ENCODE peak calls at places on chromosomes 7 and 10, in six cellular contexts. D is Peyer's patch, N is K562, Z is heart left ventricle, K is A549, J is spleen. H is an unnamed sample.

GRCh38 chr10:15433850-15434537 is 62.9 kb upstream of the FAM171A1 start:
- DNase-seq in K (peak; percentile 50), D (no peak), Z (no peak), N (peak; percentile 58), J (no peak), H (peak; percentile 18)

GRCh38 chr10:102230264-102230860 is 4.3 kb downstream of the ELOVL3 start:
- DNase-seq in Z (peak; percentile 56), D (peak; percentile 61), K (peak; percentile 66), N (peak; percentile 54), J (peak; percentile 82), H (no peak)

GRCh38 chr7:1567082-1567771 is 2.6 kb downstream of the PSMG3 start:
- DNase-seq in Z (no peak), D (peak; percentile 86), K (peak; percentile 66), N (peak; percentile 58), J (no peak), H (no peak)

GRCh38 chr10:110529596-110530011 is 31.9 kb downstream of the DUSP5 start:
- DNase-seq in Z (no peak), N (no peak), J (no peak), K (no peak), D (no peak), H (no peak)

GRCh38 chr7:106415433-106415832 is 130.7 kb upstream of the NAMPT start:
- DNase-seq in Z (no peak), D (no peak), J (no peak), N (no peak), K (no peak), H (no peak)

GRCh38 chr7:88169717-88170320 is 50.0 kb downstream of the SRI start:
- DNase-seq in N (peak; percentile 24), K (peak; percentile 11), D (no peak), Z (no peak), J (no peak), H (no peak)

GRCh38 chr7:43362652-43363428 is 220.1 kb upstream of the STK17A start:
- DNase-seq in Z (peak; percentile 42), D (no peak), N (no peak), K (peak; percentile 12), J (no peak), H (peak; percentile 60)

GRCh38 chr10:29687411-29688160 is 52.8 kb upstream of the SVIL start:
- DNase-seq in N (no peak), K (no peak), D (no peak), J (peak; percentile 65), Z (no peak), H (no peak)

GRCh38 chr7:68417002-68417401 is 1181.3 kb upstream of the AUTS2 start:
- DNase-seq in N (no peak), D (no peak), Z (no peak), K (no peak), J (no peak), H (no peak)

GRCh38 chr7:37590824-37591223 is 92.7 kb upstream of the GPR141 start:
- DNase-seq in N (no peak), K (no peak), J (no peak), D (no peak), Z (no peak), H (no peak)

GRCh38 chr7:36473454-36474282 is 84.0 kb downstream of the ANLN start:
- DNase-seq in N (peak; percentile 62), Z (no peak), D (peak; percentile 58), J (no peak), K (peak; percentile 38), H (peak; percentile 91)

GRCh38 chr10:9296206-9296605 is 1241.7 kb downstream of the GATA3 start:
- DNase-seq in N (no peak), Z (no peak), D (no peak), J (no peak), K (no peak), H (no peak)

GRCh38 chr7:64400401-64400800 is 86.6 kb downstream of the ZNF736 start:
- DNase-seq in K (no peak), J (no peak), Z (no peak), N (no peak), D (no peak), H (no peak)

GRCh38 chr10:49139000-49139865 is 5.4 kb upstream of the FAM170B start:
- DNase-seq in J (no peak), K (no peak), D (no peak), N (no peak), Z (no peak), H (no peak)

GRCh38 chr7:130114374-130114773 is 44.0 kb downstream of the KLHDC10 start:
- DNase-seq in Z (no peak), D (no peak), N (no peak), J (no peak), K (no peak), H (no peak)

GRCh38 chr10:96370575-96371157 is 11.9 kb upstream of the OPALIN start:
- DNase-seq in K (peak; percentile 62), N (peak; percentile 55), D (no peak), J (no peak), Z (no peak), H (peak; percentile 22)

GRCh38 chr10:11162828-11163599 is 145.3 kb downstream of the CELF2 start:
- DNase-seq in J (peak; percentile 92), N (peak; percentile 23), D (no peak), Z (peak; percentile 74), K (no peak), H (no peak)

GRCh38 chr10:120436431-120437142 is 20.4 kb upstream of the PLPP4 start:
- DNase-seq in D (no peak), J (no peak), N (peak; percentile 10), Z (no peak), K (no peak), H (peak; percentile 47)

GRCh38 chr10:106519376-106520035 is 645.0 kb downstream of the SORCS1 start:
- DNase-seq in D (no peak), J (no peak), K (no peak), N (no peak), Z (no peak), H (no peak)

GRCh38 chr7:91565499-91566331 is 301.5 kb downstream of the FZD1 start:
- DNase-seq in K (peak; percentile 36), N (no peak), J (no peak), D (no peak), Z (no peak), H (no peak)

GRCh38 chr7:24715661-24716479 is 41.4 kb downstream of the GSDME start:
- DNase-seq in N (peak; percentile 57), K (peak; percentile 60), D (no peak), Z (no peak), J (peak; percentile 70), H (no peak)

GRCh38 chr10:69362471-69362954 is 54.2 kb downstream of the TACR2 start:
- DNase-seq in D (no peak), Z (peak; percentile 86), K (peak; percentile 28), J (no peak), N (no peak), H (no peak)

GRCh38 chr7:22361795-22362194 is 4.8 kb upstream of the RAPGEF5 start:
- DNase-seq in K (no peak), D (no peak), J (no peak), Z (no peak), N (no peak), H (peak; percentile 55)

GRCh38 chr10:625335-625699 is 64.2 kb downstream of the DIP2C start:
- DNase-seq in K (no peak), J (peak; percentile 76), D (no peak), N (no peak), Z (peak; percentile 77), H (no peak)

GRCh38 chr10:623477-624311 is 65.8 kb downstream of the DIP2C start:
- DNase-seq in J (peak; percentile 52), K (no peak), N (no peak), Z (no peak), D (no peak), H (no peak)

GRCh38 chr10:624312-624604 is 65.2 kb downstream of the DIP2C start:
- DNase-seq in J (no peak), N (no peak), K (no peak), D (no peak), Z (no peak), H (no peak)

GRCh38 chr10:625751-626711 is 63.4 kb downstream of the DIP2C start:
- DNase-seq in N (no peak), K (no peak), D (no peak), Z (no peak), J (peak; percentile 64), H (no peak)

GRCh38 chr10:624605-625334 is 64.7 kb downstream of the DIP2C start:
- DNase-seq in J (peak; percentile 82), Z (peak; percentile 88), K (no peak), N (peak; percentile 22), D (no peak), H (peak; percentile 40)
- H3K27ac ChIP-seq in J (peak overlapping the region; percentile 79), Z (peak overlapping the region; percentile 82), K (no peak overlapping the region), N (no peak overlapping the region), D (peak overlapping the region; percentile 92), H (no peak overlapping the region)

DNA sequence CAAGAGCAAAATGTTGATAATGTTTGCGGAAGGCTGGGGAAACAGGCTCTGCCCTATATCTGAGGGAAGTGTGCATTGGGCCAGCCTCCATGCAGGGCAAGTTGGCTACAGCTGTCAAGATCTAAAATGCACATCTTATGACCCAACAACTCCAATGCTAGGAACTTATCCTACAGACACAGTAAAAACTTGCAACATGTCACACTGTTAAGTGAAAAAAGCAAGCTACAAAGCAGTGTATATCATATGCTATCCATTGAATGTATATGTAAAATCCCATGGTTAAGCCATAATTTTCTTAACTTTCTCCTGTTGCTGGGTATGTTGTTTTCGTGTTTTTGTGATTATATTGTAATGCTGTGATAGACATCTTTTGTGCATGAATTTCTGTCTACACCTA is 16.3 kb upstream of the KAT6B start:
- DNase-seq in N (no peak), D (no peak), Z (no peak), J (no peak), K (no peak), H (no peak)
- H3K27ac ChIP-seq in N (no peak overlapping the region), D (no peak overlapping the region), Z (no peak overlapping the region), J (no peak overlapping the region), K (no peak overlapping the region), H (no peak overlapping the region)

GRCh38 chr7:151851160-151851751 is 25.7 kb downstream of the PRKAG2 start:
- DNase-seq in Z (peak; percentile 46), J (peak; percentile 84), N (no peak), D (no peak), K (no peak), H (peak; percentile 20)

GRCh38 chr7:151851782-151852181 is 25.1 kb downstream of the PRKAG2 start:
- DNase-seq in Z (peak; percentile 51), J (peak; percentile 75), N (no peak), K (no peak), D (no peak), H (no peak)

GRCh38 chr7:151850484-151851159 is 26.3 kb downstream of the PRKAG2 start:
- DNase-seq in N (no peak), J (no peak), K (no peak), Z (peak; percentile 21), D (no peak), H (no peak)

GRCh38 chr7:151849008-151849878 is 27.7 kb downstream of the PRKAG2 start:
- DNase-seq in K (no peak), Z (peak; percentile 10), D (no peak), N (no peak), J (no peak), H (no peak)

DNA sequence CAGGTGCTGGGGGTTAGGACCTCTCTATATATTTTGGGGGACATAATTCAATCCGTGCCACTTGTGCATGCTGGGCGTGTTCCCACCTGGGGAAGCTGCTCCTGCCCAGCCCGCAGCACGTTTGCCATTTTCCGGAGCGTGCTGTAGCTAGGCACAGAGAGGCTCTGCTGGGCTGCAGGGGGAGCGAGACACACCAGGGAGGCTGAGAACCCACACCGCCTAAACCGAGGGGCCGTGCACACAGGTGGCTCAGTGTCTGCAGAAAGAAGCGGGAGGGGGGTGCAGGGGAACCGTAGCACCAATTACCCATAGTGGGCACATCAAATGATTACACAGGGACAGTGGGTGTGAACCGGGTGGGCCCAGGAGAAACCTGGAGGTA is 27.0 kb downstream of the PRKAG2 start:
- DNase-seq in K (no peak), J (no peak), D (no peak), N (no peak), Z (peak; percentile 22), H (no peak)
- H3K27ac ChIP-seq in K (no peak overlapping the region), J (no peak overlapping the region), D (no peak overlapping the region), N (no peak overlapping the region), Z (no peak overlapping the region), H (no peak overlapping the region)

GRCh38 chr7:20331231-20331880 is 656 bp downstream of the ITGB8 start:
- DNase-seq in D (peak; percentile 77), N (no peak), J (peak; percentile 87), Z (peak; percentile 30), K (peak; percentile 14), H (peak; percentile 68)
- H3K27ac ChIP-seq in D (peak overlapping the region; percentile 90), N (no peak overlapping the region), J (no peak overlapping the region), Z (peak overlapping the region; percentile 86), K (peak overlapping the region; percentile 64), H (peak overlapping the region; percentile 99)